ENCODE peak calls at places on chromosomes 3 and 15, in seven cellular contexts. C is GM23338, I is right lobe of liver, N is AG04450, Z is stomach, E is dorsolateral prefrontal cortex, M is kidney. L is an unnamed sample.

GRCh38 chr3:186997061-186998054 is 67.0 kb downstream of the ST6GAL1 start:
- DNase-seq in E (no peak), C (no peak), N (no peak), M (no peak), I (no peak), Z (no peak), L (no peak)

GRCh38 chr3:58697552-58697951 is 31.0 kb upstream of the FAM3D start:
- DNase-seq in I (no peak), M (no peak), N (no peak), Z (no peak), E (no peak), C (no peak), L (no peak)

GRCh38 chr3:136146981-136147729 is 49.0 kb downstream of the MSL2 start:
- DNase-seq in M (no peak), I (no peak), Z (no peak), N (no peak), C (no peak), E (no peak), L (no peak)

GRCh38 chr15:31223478-31224350 is 102.9 kb upstream of the KLF13 start:
- DNase-seq in I (no peak), Z (peak; percentile 46), C (peak; percentile 16), N (no peak), M (peak; percentile 80), E (no peak), L (no peak)

GRCh38 chr3:97353176-97353575 is 411.4 kb upstream of the ARL6 start:
- DNase-seq in N (no peak), M (no peak), I (no peak), C (no peak), Z (no peak), E (no peak), L (no peak)

GRCh38 chr15:63332367-63333078 is 49.1 kb downstream of the CA12 start:
- DNase-seq in I (no peak), C (no peak), Z (no peak), E (no peak), M (no peak), N (peak; percentile 78), L (no peak)

GRCh38 chr3:138874555-138874898 is 39.8 kb upstream of the PIK3CB start:
- DNase-seq in E (no peak), M (no peak), I (no peak), Z (no peak), N (no peak), C (no peak), L (no peak)

GRCh38 chr15:28989239-28989830 is 103.6 kb downstream of the APBA2 start:
- DNase-seq in M (no peak), E (no peak), I (no peak), N (no peak), Z (no peak), C (peak; percentile 61), L (no peak)

GRCh38 chr3:156098437-156099035 is 21.8 kb upstream of the KCNAB1 start:
- DNase-seq in Z (no peak), E (no peak), M (no peak), C (no peak), I (no peak), N (no peak), L (no peak)

GRCh38 chr15:75455982-75456531 is 4.6 kb upstream of the SIN3A start:
- DNase-seq in N (peak; percentile 33), E (no peak), I (no peak), M (no peak), Z (peak; percentile 46), C (peak; percentile 71), L (no peak)

GRCh38 chr3:66442254-66443249 is 58.3 kb downstream of the LRIG1 start:
- DNase-seq in M (no peak), N (peak; percentile 69), I (peak; percentile 63), C (peak; percentile 94), Z (peak; percentile 81), E (no peak), L (no peak)

GRCh38 chr15:68820589-68821189 is at the start of gene ANP32A:
- DNase-seq in E (peak; percentile 91), I (peak; percentile 98), Z (peak; percentile 96), C (peak; percentile 96), N (peak; percentile 86), M (peak; percentile 99), L (peak; percentile 97)
- H3K27ac ChIP-seq in E (peak within 1 kb of the TSS; percentile 99), I (peak within 1 kb of the TSS; percentile 99), Z (peak within 1 kb of the TSS; percentile 98), C (peak within 1 kb of the TSS; percentile 97), N (peak within 1 kb of the TSS; percentile 88), M (peak within 1 kb of the TSS; percentile 99), L (peak within 1 kb of the TSS; percentile 93)

DNA sequence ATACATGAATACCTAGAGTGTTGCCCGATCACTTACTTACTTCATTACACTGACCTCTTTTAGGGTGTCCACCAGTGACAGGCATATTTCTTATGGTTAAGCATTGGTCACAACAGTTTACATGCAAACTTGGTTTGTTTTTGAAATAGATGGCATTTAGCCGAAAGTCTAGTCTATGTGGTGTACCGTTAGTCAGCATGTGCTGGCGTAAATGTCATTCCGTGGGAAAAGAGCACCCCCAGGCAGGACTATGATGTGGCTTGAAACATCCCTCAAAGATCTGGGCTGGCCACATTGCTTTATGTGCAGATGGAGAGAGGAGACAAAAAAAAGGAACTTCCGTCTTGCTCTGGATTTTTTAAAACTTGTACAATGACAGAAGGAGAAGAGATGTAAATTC is 357.0 kb upstream of the ICE2 start:
- DNase-seq in E (no peak), N (no peak), I (no peak), Z (no peak), C (no peak), M (no peak), L (no peak)
- H3K27ac ChIP-seq in E (no peak overlapping the region), N (no peak overlapping the region), I (no peak overlapping the region), Z (no peak overlapping the region), C (no peak overlapping the region), M (no peak overlapping the region), L (no peak overlapping the region)

GRCh38 chr3:87792532-87793321 is 266.1 kb downstream of the CGGBP1 start:
- DNase-seq in Z (no peak), I (peak; percentile 21), C (peak; percentile 65), E (no peak), N (no peak), M (peak; percentile 69), L (no peak)
- H3K27ac ChIP-seq in Z (no peak within 1 kb of the TSS), I (no peak within 1 kb of the TSS), C (no peak within 1 kb of the TSS), E (no peak within 1 kb of the TSS), N (no peak within 1 kb of the TSS), M (no peak within 1 kb of the TSS), L (no peak within 1 kb of the TSS)

GRCh38 chr15:38885477-38885952 is 320.9 kb upstream of the RASGRP1 start:
- DNase-seq in E (no peak), C (no peak), N (no peak), Z (no peak), I (no peak), M (no peak), L (no peak)
- H3K27ac ChIP-seq in E (no peak overlapping the region), C (no peak overlapping the region), N (peak overlapping the region; percentile 69), Z (no peak overlapping the region), I (no peak overlapping the region), M (no peak overlapping the region), L (peak overlapping the region; percentile 29)

GRCh38 chr3:126104028-126104635 is 20.2 kb upstream of the SLC41A3 start:
- DNase-seq in N (no peak), E (no peak), Z (no peak), C (no peak), I (no peak), M (no peak), L (peak; percentile 70)

GRCh38 chr3:126103121-126104027 is 19.4 kb upstream of the SLC41A3 start:
- DNase-seq in I (no peak), E (no peak), Z (no peak), C (peak; percentile 61), N (no peak), M (no peak), L (peak; percentile 68)

GRCh38 chr3:126101521-126101982 is 17.6 kb upstream of the SLC41A3 start:
- DNase-seq in Z (no peak), I (no peak), C (no peak), N (no peak), M (no peak), E (no peak), L (peak; percentile 74)

GRCh38 chr3:126102011-126102410 is 18.1 kb upstream of the SLC41A3 start:
- DNase-seq in Z (no peak), I (no peak), N (no peak), M (no peak), E (no peak), C (no peak), L (peak; percentile 79)

GRCh38 chr3:126102530-126102951 is 18.6 kb upstream of the SLC41A3 start:
- DNase-seq in N (no peak), I (no peak), Z (no peak), E (no peak), M (no peak), C (no peak), L (peak; percentile 92)
- H3K27ac ChIP-seq in N (no peak overlapping the region), I (no peak overlapping the region), Z (no peak overlapping the region), E (no peak overlapping the region), M (no peak overlapping the region), C (no peak overlapping the region), L (peak overlapping the region; percentile 86)

GRCh38 chr3:12588039-12588673 is 31.3 kb downstream of the MKRN2 start:
- DNase-seq in I (no peak), N (no peak), Z (no peak), C (no peak), M (no peak), E (no peak), L (no peak)

GRCh38 chr3:12590096-12590495 is 33.2 kb downstream of the MKRN2 start:
- DNase-seq in Z (no peak), M (no peak), C (no peak), I (no peak), E (no peak), N (no peak), L (no peak)

GRCh38 chr3:12591997-12592715 is 35.3 kb downstream of the MKRN2 start:
- DNase-seq in E (no peak), M (no peak), Z (no peak), I (peak; percentile 41), C (no peak), N (no peak), L (no peak)

GRCh38 chr3:12588674-12589054 is 31.8 kb downstream of the MKRN2 start:
- DNase-seq in I (no peak), Z (no peak), E (no peak), N (no peak), M (no peak), C (no peak), L (no peak)

GRCh38 chr3:12591456-12591855 is 34.6 kb downstream of the MKRN2 start:
- DNase-seq in E (no peak), I (no peak), Z (no peak), M (no peak), C (no peak), N (no peak), L (no peak)
- H3K27ac ChIP-seq in E (no peak overlapping the region), I (no peak overlapping the region), Z (no peak overlapping the region), M (no peak overlapping the region), C (no peak overlapping the region), N (no peak overlapping the region), L (no peak overlapping the region)

GRCh38 chr3:113531826-113532697 is at the start of gene SIDT1:
- DNase-seq in C (peak; percentile 66), N (no peak), I (peak; percentile 60), M (no peak), E (no peak), Z (peak; percentile 67), L (no peak)

GRCh38 chr3:113534365-113534764 is 2.0 kb downstream of the SIDT1 start:
- DNase-seq in Z (no peak), E (no peak), C (no peak), I (no peak), N (no peak), M (no peak), L (no peak)

GRCh38 chr3:113535898-113536297 is 3.5 kb downstream of the SIDT1 start:
- DNase-seq in C (peak; percentile 76), I (no peak), Z (no peak), E (no peak), M (no peak), N (no peak), L (no peak)

GRCh38 chr3:113532698-113533533 is 561 bp downstream of the SIDT1 start:
- DNase-seq in E (no peak), Z (peak; percentile 47), C (peak; percentile 63), I (peak; percentile 45), M (peak; percentile 77), N (no peak), L (no peak)

GRCh38 chr3:113533534-113533892 is 1.2 kb downstream of the SIDT1 start:
- DNase-seq in Z (no peak), N (no peak), I (no peak), C (no peak), M (no peak), E (no peak), L (no peak)
- H3K27ac ChIP-seq in Z (peak overlapping the region; percentile 74), N (no peak overlapping the region), I (no peak overlapping the region), C (no peak overlapping the region), M (no peak overlapping the region), E (peak overlapping the region; percentile 18), L (no peak overlapping the region)